ENCODE peak calls at places on chromosomes 12 and 14, in four cellular contexts. Q, S, J and O are unnamed samples.

GRCh38 chr12:26971963-26972362 is 33.7 kb downstream of the FGFR1OP2 start:
- DNase-seq in Q (no peak), S (no peak), J (no peak), O (no peak)

GRCh38 chr14:105355049-105355575 is 40.6 kb downstream of the PACS2 start:
- DNase-seq in Q (no peak), S (no peak), J (no peak), O (no peak)

GRCh38 chr12:66235626-66236281 is 46.7 kb downstream of the IRAK3 start:
- DNase-seq in Q (peak; percentile 38), S (no peak), J (no peak), O (no peak)

GRCh38 chr14:78700236-78700635 is 530.1 kb downstream of the NRXN3 start:
- DNase-seq in Q (peak; percentile 2), S (no peak), J (no peak), O (no peak)

GRCh38 chr12:9707864-9708808 is 24.8 kb downstream of the CLECL1 start:
- DNase-seq in Q (peak; percentile 76), S (no peak), J (peak; percentile 57), O (peak; percentile 46)

GRCh38 chr12:105748806-105749600 is 389.8 kb downstream of the NUAK1 start:
- DNase-seq in Q (peak; percentile 81), S (no peak), J (no peak), O (no peak)

GRCh38 chr12:56359851-56360767 is at the start of gene STAT2:
- DNase-seq in Q (peak; percentile 100), S (peak; percentile 98), J (peak; percentile 99), O (peak; percentile 95)

GRCh38 chr12:102513739-102514138 is 33.4 kb upstream of the IGF1 start:
- DNase-seq in Q (no peak), S (no peak), J (no peak), O (no peak)

GRCh38 chr12:57224973-57225679 is 4.4 kb upstream of the SHMT2 start:
- DNase-seq in Q (no peak), S (no peak), J (no peak), O (no peak)

GRCh38 chr12:109767991-109768900 is 54.6 kb downstream of the FAM222A start:
- DNase-seq in Q (no peak), S (peak; percentile 66), J (no peak), O (no peak)

GRCh38 chr12:29066061-29066588 is 83.0 kb upstream of the FAR2 start:
- DNase-seq in Q (peak; percentile 83), S (no peak), J (no peak), O (no peak)

GRCh38 chr14:98056946-98057345 is 1215.1 kb downstream of the BCL11B start:
- DNase-seq in Q (no peak), S (no peak), J (no peak), O (no peak)

GRCh38 chr14:36162267-36162666 is 14.3 kb downstream of the PTCSC3 start:
- DNase-seq in Q (no peak), S (no peak), J (no peak), O (no peak)

GRCh38 chr14:75334191-75335051 is 55.8 kb downstream of the FOS start:
- DNase-seq in Q (peak; percentile 3), S (no peak), J (peak; percentile 49), O (no peak)

GRCh38 chr12:110965574-110965973 is 45.2 kb upstream of the MYL2 start:
- DNase-seq in Q (no peak), S (no peak), J (no peak), O (no peak)

GRCh38 chr12:981176-981828 is 9.7 kb upstream of the ERC1 start:
- DNase-seq in Q (peak; percentile 62), S (no peak), J (no peak), O (no peak)

GRCh38 chr12:89350260-89350659 is 2.0 kb downstream of the DUSP6 start:
- DNase-seq in Q (no peak), S (no peak), J (no peak), O (no peak)

GRCh38 chr12:81176796-81177195 is 98.9 kb downstream of the ACSS3 start:
- DNase-seq in Q (peak; percentile 21), S (no peak), J (no peak), O (no peak)

GRCh38 chr14:27242874-27243273 is 645.0 kb upstream of the NOVA1 start:
- DNase-seq in Q (peak; percentile 15), S (no peak), J (no peak), O (no peak)

GRCh38 chr12:47730341-47730744 is 5.1 kb upstream of the ENDOU start:
- DNase-seq in Q (peak; percentile 14), S (no peak), J (no peak), O (no peak)

GRCh38 chr12:10571141-10571540 is 42.3 kb downstream of the MAGOHB start:
- DNase-seq in Q (no peak), S (no peak), J (no peak), O (no peak)

GRCh38 chr14:72699852-72700257 is 194.0 kb downstream of the DPF3 start:
- DNase-seq in Q (peak; percentile 84), S (no peak), J (peak; percentile 35), O (no peak)

GRCh38 chr12:46049665-46050064 is 59.3 kb upstream of the SCAF11 start:
- DNase-seq in Q (no peak), S (no peak), J (no peak), O (no peak)

GRCh38 chr12:111270128-111270651 is 98.7 kb downstream of the PHETA1 start:
- DNase-seq in Q (no peak), S (no peak), J (no peak), O (no peak)

GRCh38 chr14:36683083-36683724 is 21.5 kb downstream of the PAX9 start:
- DNase-seq in Q (no peak), S (no peak), J (no peak), O (no peak)

GRCh38 chr12:112992541-112993398 is 14.5 kb downstream of the OAS2 start:
- DNase-seq in Q (peak; percentile 84), S (no peak), J (peak; percentile 48), O (no peak)

GRCh38 chr14:35973770-35974169 is 147.6 kb downstream of the BRMS1L start:
- DNase-seq in Q (no peak), S (no peak), J (no peak), O (no peak)

GRCh38 chr12:44875417-44875953 is 630 bp downstream of the NELL2 start:
- DNase-seq in Q (no peak), S (peak; percentile 69), J (no peak), O (no peak)

GRCh38 chr12:44874981-44875416 is 1.1 kb downstream of the NELL2 start:
- DNase-seq in Q (no peak), S (peak; percentile 65), J (no peak), O (no peak)

GRCh38 chr12:44875954-44876553 is at the start of gene NELL2:
- DNase-seq in Q (peak; percentile 16), S (peak; percentile 69), J (peak; percentile 36), O (peak; percentile 47)

GRCh38 chr12:44876554-44877275 is 600 bp upstream of the NELL2 start:
- DNase-seq in Q (peak; percentile 19), S (peak; percentile 72), J (peak; percentile 29), O (peak; percentile 51)

GRCh38 chr12:44873898-44874297 is 2.2 kb downstream of the NELL2 start:
- DNase-seq in Q (peak; percentile 18), S (no peak), J (no peak), O (no peak)
- TF ChIP-seq CTCF in Q (no peak), S (peak; percentile 65), J (no peak), O (no peak)

GRCh38 chr12:77835982-77836381 is 5.3 kb downstream of the NAV3 start:
- DNase-seq in Q (no peak), S (no peak), J (no peak), O (no peak)

GRCh38 chr12:77834618-77835017 is 3.9 kb downstream of the NAV3 start:
- DNase-seq in Q (no peak), S (no peak), J (no peak), O (no peak)

GRCh38 chr12:77833329-77833728 is 2.6 kb downstream of the NAV3 start:
- DNase-seq in Q (peak; percentile 8), S (no peak), J (no peak), O (no peak)

GRCh38 chr12:77830502-77830901 is at the start of gene NAV3:
- DNase-seq in Q (peak; percentile 58), S (no peak), J (no peak), O (no peak)

DNA sequence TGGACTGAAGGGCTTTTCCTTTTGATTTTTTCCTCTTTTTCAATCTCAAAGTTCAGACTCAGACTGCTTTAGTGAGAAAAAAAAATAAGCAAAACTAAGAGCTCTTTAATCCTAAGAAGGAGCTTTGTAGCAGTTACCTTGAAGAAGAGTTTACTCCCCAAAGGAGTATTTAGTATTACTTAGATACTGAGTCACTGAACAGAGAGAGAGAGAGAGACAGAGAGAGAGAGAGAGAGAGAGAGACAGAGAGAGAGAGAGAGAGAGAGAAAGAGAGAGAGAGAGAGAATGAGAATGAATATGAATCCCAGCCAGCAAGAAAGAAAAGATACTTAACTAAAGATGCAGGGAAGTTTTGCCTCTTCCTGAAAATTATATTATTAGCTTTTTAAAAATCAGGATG is 258 bp downstream of the NAV3 start:
- DNase-seq in Q (peak; percentile 47), S (no peak), J (no peak), O (no peak)
- TF ChIP-seq CTCF in Q (no peak), S (no peak), J (no peak), O (no peak)

GRCh38 chr12:48973992-48974673 is 2.6 kb upstream of the WNT10B start:
- DNase-seq in Q (peak; percentile 63), S (no peak), J (no peak), O (peak; percentile 72)
- TF ChIP-seq CTCF in Q (peak; percentile 90), S (peak; percentile 78), J (peak; percentile 22), O (peak; percentile 80)

GRCh38 chr12:115752913-115753726 is 524.4 kb downstream of the MED13L start:
- DNase-seq in Q (peak; percentile 84), S (no peak), J (peak; percentile 36), O (peak; percentile 50)
- TF ChIP-seq CTCF in Q (peak; percentile 66), S (peak; percentile 85), J (peak; percentile 41), O (peak; percentile 58)

DNA sequence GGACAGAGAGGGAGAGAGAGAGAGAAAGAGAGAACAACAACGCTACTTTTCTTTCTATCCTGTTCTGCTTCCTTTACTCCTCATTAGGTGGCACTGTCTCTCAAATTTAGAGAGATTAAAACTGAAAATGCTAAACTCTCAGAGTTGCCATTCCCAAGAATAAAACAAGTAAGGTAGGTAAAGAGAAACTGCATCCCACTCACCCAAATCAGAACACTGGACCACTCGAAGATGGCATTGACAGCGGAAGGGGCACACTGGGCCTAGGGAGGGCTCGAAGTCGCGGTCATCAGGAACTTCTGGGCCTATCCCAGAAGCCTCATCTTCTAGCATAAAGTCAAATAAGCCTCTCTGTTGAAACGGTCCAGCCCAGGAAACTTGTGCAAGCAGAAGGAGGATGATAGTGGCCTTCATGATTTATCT is 4.5 kb downstream of the DCN start:
- DNase-seq in Q (peak; percentile 77), S (no peak), J (no peak), O (no peak)
- TF ChIP-seq CTCF in Q (peak; percentile 51), S (peak; percentile 61), J (peak; percentile 12), O (peak; percentile 23)

GRCh38 chr12:86186449-86186848 is 69.7 kb downstream of the MGAT4C start:
- DNase-seq in Q (no peak), S (no peak), J (no peak), O (no peak)
- TF ChIP-seq CTCF in Q (no peak), S (no peak), J (no peak), O (no peak)